ENCODE peak calls at places on chromosomes 11 and 22, in six cellular contexts. N is kidney epithelial cell, L is HCT116, K is hepatocyte, Q is stomach, J is transverse colon. A is an unnamed sample. For H3K36me3 and H3K27me3, the result is how much of the 10 kb centered on the place peaks cover.

GRCh38 chr11:84800755-84801346 is 826.3 kb downstream of the DLG2 start:
- DNase-seq in N (no peak), L (peak), K (peak), Q (no peak), J (no peak), A (no peak)

GRCh38 chr11:104663190-104664140 is 234.8 kb downstream of the CASP12 start:
- DNase-seq in N (no peak), L (no peak), K (no peak), Q (no peak), J (no peak), A (no peak)

GRCh38 chr11:33735426-33736147 is 636 bp downstream of the CD59 start:
- DNase-seq in N (no peak), L (no peak), K (peak), Q (peak), J (peak), A (peak)

GRCh38 chr11:117290809-117291396 is at the start of gene BACE1-AS:
- DNase-seq in N (no peak), L (no peak), K (no peak), Q (no peak), J (no peak), A (no peak)

GRCh38 chr11:67434395-67434881 is 3.0 kb downstream of the PTPRCAP start:
- DNase-seq in N (no peak), L (no peak), K (no peak), Q (no peak), J (no peak), A (no peak)

GRCh38 chr11:44096360-44097188 is 1.1 kb downstream of the EXT2 start:
- DNase-seq in N (no peak), L (no peak), K (peak), Q (no peak), J (no peak), A (no peak)

GRCh38 chr22:42792909-42793847 is 63.9 kb downstream of the ARFGAP3 start:
- DNase-seq in N (no peak), L (no peak), K (no peak), Q (peak), J (no peak), A (no peak)

GRCh38 chr11:74417860-74418508 is 19.8 kb upstream of the PGM2L1 start:
- DNase-seq in N (no peak), L (no peak), K (peak), Q (no peak), J (no peak), A (no peak)

DNA sequence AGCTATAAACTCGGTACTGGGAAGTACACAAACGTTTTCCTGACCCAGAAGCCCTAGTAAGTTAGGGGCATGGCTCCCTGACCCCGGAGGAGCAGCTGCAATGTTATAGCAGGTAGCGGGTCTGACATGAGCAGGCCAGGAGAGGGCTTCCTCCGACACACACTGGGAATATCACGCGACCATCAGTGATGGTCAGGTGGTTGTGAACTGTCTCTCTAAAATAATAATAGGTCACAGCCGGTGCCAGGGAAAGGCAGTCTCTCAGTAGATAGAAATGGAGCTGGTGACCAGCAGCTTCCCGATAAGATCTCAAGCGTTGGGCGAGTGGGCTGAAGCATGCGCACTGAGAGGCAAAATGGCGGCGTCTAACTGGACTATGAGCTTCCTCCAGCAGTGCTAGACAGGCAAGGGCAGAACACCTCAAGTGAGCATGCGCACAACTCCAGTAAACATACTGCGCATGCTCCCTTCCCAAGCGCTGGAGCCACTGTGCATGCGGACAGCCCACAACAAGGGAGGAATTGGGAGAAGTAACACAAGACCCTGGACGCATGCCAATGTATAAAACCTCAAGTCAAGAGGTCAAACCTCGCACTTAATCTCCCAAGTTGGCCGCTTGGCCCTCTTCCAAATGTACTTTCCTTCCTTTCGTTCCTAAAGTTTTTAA is 22.3 kb upstream of the TESMIN start:
- DNase-seq in N (no peak), L (no peak), K (peak), Q (no peak), J (no peak), A (no peak)
- H3K36me3 ChIP-seq in N (under half), L (under half), K (under half), Q (half or more), J (under half), A (under half)

GRCh38 chr11:61503135-61503770 is 5.3 kb upstream of the LRRC10B start:
- DNase-seq in N (no peak), L (no peak), K (no peak), Q (no peak), J (no peak), A (no peak)

GRCh38 chr11:61505106-61505505 is 3.4 kb upstream of the LRRC10B start:
- DNase-seq in N (no peak), L (no peak), K (no peak), Q (no peak), J (no peak), A (no peak)

GRCh38 chr11:61507962-61508824 is at the start of gene LRRC10B:
- DNase-seq in N (no peak), L (peak), K (peak), Q (no peak), J (peak), A (peak)

GRCh38 chr11:61507012-61507768 is 1.4 kb upstream of the LRRC10B start:
- DNase-seq in N (no peak), L (no peak), K (no peak), Q (no peak), J (no peak), A (no peak)

DNA sequence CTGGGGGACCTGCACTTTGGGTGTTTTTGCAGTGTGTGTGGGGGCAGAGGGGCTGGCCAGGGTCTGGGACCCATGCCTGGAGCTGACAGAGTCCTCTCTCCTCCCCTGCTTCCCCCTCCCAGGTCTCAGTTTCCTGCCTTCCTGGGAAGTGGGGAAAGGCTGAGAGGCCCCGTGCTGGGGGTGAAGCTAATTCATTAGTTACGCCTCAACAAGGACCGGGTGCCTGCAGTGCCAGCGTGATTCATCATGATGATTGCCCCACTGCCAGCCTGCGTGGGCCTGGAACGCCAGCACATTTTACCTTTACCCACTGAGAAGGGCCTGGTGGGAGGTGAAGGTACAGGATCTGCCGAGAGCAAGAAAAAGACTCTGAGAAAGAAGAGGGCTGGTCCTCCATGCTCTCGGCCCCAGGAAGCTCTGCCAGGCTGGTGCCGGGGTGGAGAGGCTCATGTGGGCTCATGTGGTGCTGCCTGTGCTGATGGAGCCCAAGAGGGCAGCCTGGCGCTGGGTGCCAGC is 2.9 kb upstream of the LRRC10B start:
- DNase-seq in N (no peak), L (no peak), K (no peak), Q (no peak), J (no peak), A (no peak)
- H3K27me3 ChIP-seq in N (under half), L (under half), K (under half), Q (under half), J (under half), A (under half)

GRCh38 chr22:36544107-36544620 is 15.2 kb upstream of the EIF3D start:
- DNase-seq in N (no peak), L (no peak), K (no peak), Q (no peak), J (no peak), A (no peak)

GRCh38 chr22:36546092-36546804 is 17.3 kb upstream of the EIF3D start:
- DNase-seq in N (no peak), L (peak), K (peak), Q (no peak), J (peak), A (peak)

GRCh38 chr22:36540867-36541642 is 12.1 kb upstream of the EIF3D start:
- DNase-seq in N (peak), L (no peak), K (no peak), Q (no peak), J (no peak), A (no peak)

GRCh38 chr22:36538529-36538928 is 9.6 kb upstream of the EIF3D start:
- DNase-seq in N (no peak), L (no peak), K (no peak), Q (no peak), J (no peak), A (no peak)

DNA sequence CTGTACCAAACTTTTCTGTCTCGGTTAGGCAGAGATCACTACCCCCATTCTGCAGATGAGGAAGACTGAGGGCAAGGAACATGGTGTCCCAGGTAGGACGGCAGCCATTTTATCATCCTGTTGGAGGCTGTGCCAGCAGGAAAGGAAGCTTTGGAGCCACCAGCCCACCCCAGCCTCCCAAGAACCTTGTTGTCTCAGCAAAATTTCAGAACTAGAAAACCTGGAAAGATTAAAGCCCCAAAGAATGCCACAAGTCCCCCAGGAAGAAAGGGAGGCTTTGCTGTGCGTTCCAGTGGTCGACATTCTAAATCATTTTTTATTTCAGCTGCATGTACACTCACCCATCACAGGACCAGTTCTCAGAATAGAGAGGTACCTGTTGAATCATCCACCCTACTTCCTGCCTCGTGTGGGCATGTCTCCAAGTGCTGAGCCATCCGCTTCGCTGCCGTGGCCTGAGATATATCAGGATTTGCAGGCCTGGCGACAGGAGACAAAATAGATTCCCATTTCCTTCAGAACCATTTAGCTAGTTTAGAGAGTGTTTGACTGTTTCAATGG is 12.9 kb upstream of the EIF3D start:
- DNase-seq in N (peak), L (peak), K (peak), Q (peak), J (no peak), A (peak)
- H3K36me3 ChIP-seq in N (under half), L (under half), K (under half), Q (under half), J (under half), A (under half)

GRCh38 chr11:825366-826231 is 2.1 kb upstream of the CRACR2B start:
- DNase-seq in N (no peak), L (no peak), K (no peak), Q (peak), J (peak), A (no peak)
- H3K27me3 ChIP-seq in N (under half), L (under half), K (under half), Q (under half), J (half or more), A (under half)

GRCh38 chr22:36286096-36286957 is 33.4 kb downstream of the APOL1 start:
- DNase-seq in N (no peak), L (peak), K (peak), Q (peak), J (peak), A (peak)

GRCh38 chr22:36287881-36288515 is 35.1 kb downstream of the APOL1 start:
- DNase-seq in N (no peak), L (no peak), K (no peak), Q (no peak), J (no peak), A (no peak)

GRCh38 chr22:36289406-36289870 is 36.5 kb downstream of the APOL1 start:
- DNase-seq in N (no peak), L (no peak), K (no peak), Q (no peak), J (no peak), A (no peak)

GRCh38 chr22:36285545-36285944 is 32.6 kb downstream of the APOL1 start:
- DNase-seq in N (no peak), L (no peak), K (no peak), Q (no peak), J (no peak), A (no peak)

DNA sequence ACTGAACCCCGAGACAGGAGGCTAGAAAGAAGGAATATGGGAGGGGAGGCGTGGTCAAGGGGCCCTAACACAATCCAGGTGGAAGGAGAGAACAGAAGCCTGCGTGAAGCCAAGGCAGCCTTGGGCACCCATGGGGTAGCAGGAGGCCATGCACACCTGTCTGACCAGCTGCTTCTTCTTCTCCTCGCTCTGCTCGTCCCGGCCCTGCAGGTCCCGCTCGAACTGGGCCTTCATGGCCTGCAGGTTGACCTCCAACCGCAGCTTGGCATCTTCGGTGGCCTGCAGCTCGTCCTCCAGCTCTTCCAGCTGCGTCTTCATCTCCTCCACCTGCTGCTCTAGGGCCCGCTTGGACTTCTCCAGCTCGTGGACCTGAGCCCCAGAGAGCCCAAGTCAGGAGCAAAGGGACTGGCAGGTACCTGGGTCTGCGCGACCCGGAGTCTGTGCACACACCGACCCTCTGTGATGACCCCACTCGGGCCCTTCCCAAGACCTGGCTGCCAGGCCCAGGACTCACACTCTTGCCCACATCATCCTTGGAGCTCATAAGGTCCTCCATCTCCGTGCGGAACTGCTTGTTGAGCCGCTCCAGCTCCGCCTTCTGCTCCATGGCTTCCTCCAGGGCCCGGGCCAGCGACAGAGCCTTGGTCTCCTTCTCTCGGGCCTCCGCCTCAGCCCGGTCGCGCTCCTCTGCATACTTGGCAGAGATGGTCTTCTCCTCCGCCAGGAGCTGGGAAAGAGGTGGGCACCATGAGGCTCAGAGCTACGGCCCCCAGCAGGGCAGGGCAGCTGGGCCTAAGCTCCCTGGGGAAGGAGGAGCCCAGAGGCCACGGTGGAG is 35.9 kb downstream of the APOL1 start:
- DNase-seq in N (no peak), L (no peak), K (no peak), Q (no peak), J (no peak), A (no peak)
- H3K36me3 ChIP-seq in N (under half), L (half or more), K (under half), Q (half or more), J (under half), A (half or more)